ENCODE peak calls at places on chromosome 13, in seven cellular contexts. B, E, K, L, T, Y and S are unnamed samples.

GRCh38 chr13:40047322-40047771 is 391.9 kb downstream of the COG6 start:
- DNase-seq in B (no peak), E (no peak), K (no peak), L (no peak), T (no peak), Y (no peak), S (no peak)

GRCh38 chr13:75073791-75074190 is 408.2 kb downstream of the TBC1D4 start:
- DNase-seq in B (no peak), E (no peak), K (no peak), L (no peak), T (no peak), Y (no peak), S (peak)

GRCh38 chr13:93945621-93946020 is 533.9 kb downstream of the DCT start:
- DNase-seq in B (no peak), E (no peak), K (no peak), L (no peak), T (no peak), Y (no peak), S (no peak)

GRCh38 chr13:73657821-73658540 is 476.2 kb downstream of the KLF12 start:
- DNase-seq in B (no peak), E (no peak), K (peak), L (no peak), T (peak), Y (peak), S (no peak)

GRCh38 chr13:28753208-28753892 is 34.6 kb upstream of the SLC46A3 start:
- DNase-seq in B (no peak), E (peak), K (no peak), L (no peak), T (no peak), Y (peak), S (no peak)

GRCh38 chr13:77860621-77861020 is 58.0 kb downstream of the EDNRB start:
- DNase-seq in B (no peak), E (no peak), K (no peak), L (no peak), T (no peak), Y (no peak), S (no peak)

GRCh38 chr13:49585220-49586157 is at the start of gene RCBTB1:
- DNase-seq in B (peak), E (peak), K (peak), L (peak), T (peak), Y (peak), S (peak)

GRCh38 chr13:22049384-22049783 is 378.5 kb downstream of the FGF9 start:
- DNase-seq in B (no peak), E (no peak), K (no peak), L (no peak), T (no peak), Y (no peak), S (no peak)

GRCh38 chr13:61500176-61500575 is 84.5 kb upstream of the PCDH20 start:
- DNase-seq in B (no peak), E (no peak), K (no peak), L (no peak), T (no peak), Y (no peak), S (no peak)

GRCh38 chr13:110643768-110644421 is 28.6 kb downstream of the NAXD start:
- DNase-seq in B (no peak), E (no peak), K (no peak), L (no peak), T (no peak), Y (no peak), S (no peak)

GRCh38 chr13:43307921-43308433 is 284.6 kb downstream of the DNAJC15 start:
- DNase-seq in B (peak), E (peak), K (peak), L (no peak), T (peak), Y (peak), S (peak)

GRCh38 chr13:98108330-98108729 is 34.6 kb upstream of the FARP1 start:
- DNase-seq in B (no peak), E (no peak), K (no peak), L (no peak), T (no peak), Y (no peak), S (no peak)

GRCh38 chr13:110244926-110245325 is 62.0 kb downstream of the COL4A1 start:
- DNase-seq in B (no peak), E (no peak), K (no peak), L (no peak), T (peak), Y (no peak), S (no peak)